ENCODE peak calls at places on chromosome X, in six cellular contexts. I is sigmoid colon, Z is adrenal gland, A is testis, G is suprapubic skin, E is right lobe of liver. M is an unnamed sample.

GRCh38 chrX:112470551-112470950 is 209.2 kb downstream of the LHFPL1 start:
- DNase-seq in E (no peak), I (no peak), A (no peak), Z (no peak), G (no peak), M (no peak)

GRCh38 chrX:51459125-51459524 is 37.3 kb downstream of the NUDT11 start:
- DNase-seq in I (no peak), E (no peak), G (no peak), A (peak), Z (peak), M (no peak)

GRCh38 chrX:40056420-40056819 is 41.3 kb downstream of the BCOR start:
- DNase-seq in G (no peak), Z (peak), I (no peak), A (no peak), E (no peak), M (no peak)

GRCh38 chrX:96722793-96723192 is 38.2 kb downstream of the DIAPH2 start:
- DNase-seq in I (no peak), G (no peak), E (no peak), Z (no peak), A (no peak), M (no peak)

GRCh38 chrX:154437971-154438893 is 1.3 kb downstream of the GDI1 start:
- DNase-seq in A (no peak), E (no peak), G (no peak), I (no peak), Z (no peak), M (no peak)

GRCh38 chrX:106302304-106302703 is 134.2 kb downstream of the PWWP3B start:
- DNase-seq in G (no peak), I (no peak), Z (no peak), A (no peak), E (no peak), M (no peak)

GRCh38 chrX:140057001-140057411 is 91.7 kb upstream of the CXorf66 start:
- DNase-seq in I (peak), A (peak), Z (peak), G (peak), E (peak), M (peak)

GRCh38 chrX:70088281-70088680 is 26.0 kb downstream of the OTUD6A start:
- DNase-seq in I (no peak), Z (no peak), E (no peak), G (no peak), A (no peak), M (no peak)

GRCh38 chrX:155148724-155149537 is 67.3 kb upstream of the VBP1 start:
- DNase-seq in G (no peak), I (no peak), Z (peak), A (peak), E (peak), M (no peak)

GRCh38 chrX:135910251-135910650 is 16.7 kb downstream of the SAGE1 start:
- DNase-seq in E (no peak), A (no peak), G (no peak), Z (no peak), I (no peak), M (no peak)

GRCh38 chrX:106588801-106589200 is 23.0 kb upstream of the RADX start:
- DNase-seq in Z (no peak), A (no peak), G (no peak), I (no peak), E (no peak), M (no peak)

GRCh38 chrX:39162322-39162721 is 361.1 kb downstream of the MID1IP1 start:
- DNase-seq in I (no peak), E (no peak), A (peak), Z (peak), G (no peak), M (no peak)

GRCh38 chrX:110472265-110472664 is 113.6 kb downstream of the RTL9 start:
- DNase-seq in E (no peak), I (no peak), A (no peak), Z (no peak), G (no peak), M (no peak)

GRCh38 chrX:39730671-39731389 is 366.9 kb downstream of the BCOR start:
- DNase-seq in Z (peak), E (peak), G (peak), I (peak), A (peak), M (peak)

GRCh38 chrX:68832101-68832416 is 3.2 kb downstream of the EFNB1 start:
- DNase-seq in A (peak), I (peak), G (peak), Z (peak), E (no peak), M (no peak)

DNA sequence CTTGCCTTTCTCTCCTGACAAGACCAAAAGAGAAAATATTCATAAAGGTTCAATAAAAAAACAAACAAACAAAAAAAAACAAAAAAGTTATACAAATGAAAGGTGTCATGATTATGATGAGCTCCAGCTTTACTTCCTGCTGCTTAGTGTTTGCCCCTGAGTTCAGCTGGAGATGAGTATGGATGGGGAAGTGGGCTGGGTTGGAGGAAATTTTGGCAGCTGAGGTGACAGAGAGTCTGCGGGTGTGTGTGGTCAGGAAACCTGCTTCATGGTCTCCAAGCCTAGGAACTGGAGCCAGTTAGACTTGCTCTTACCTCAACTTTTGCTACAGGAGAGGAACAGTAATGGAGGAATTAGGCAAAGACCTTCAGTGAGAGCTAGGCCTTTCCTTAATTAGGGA is 4.3 kb upstream of the CYSLTR1 start:
- DNase-seq in E (no peak), Z (no peak), G (no peak), A (no peak), I (no peak), M (no peak)
- TF ChIP-seq POLR2A in E (no peak), Z (no peak), G (no peak), A (no peak), I (no peak), M (no peak)

GRCh38 chrX:118657413-118657812 is 70.0 kb upstream of the IL13RA1 start:
- DNase-seq in A (no peak), I (no peak), G (no peak), E (no peak), Z (no peak), M (no peak)
- TF ChIP-seq POLR2A in A (no peak), I (no peak), G (no peak), E (no peak), Z (no peak), M (no peak)

GRCh38 chrX:149939271-149940014 is 1.2 kb upstream of the EOLA2 start:
- DNase-seq in E (peak), A (peak), Z (peak), I (peak), G (peak), M (peak)
- TF ChIP-seq POLR2A in E (no peak), A (no peak), Z (peak), I (no peak), G (no peak), M (no peak)

DNA sequence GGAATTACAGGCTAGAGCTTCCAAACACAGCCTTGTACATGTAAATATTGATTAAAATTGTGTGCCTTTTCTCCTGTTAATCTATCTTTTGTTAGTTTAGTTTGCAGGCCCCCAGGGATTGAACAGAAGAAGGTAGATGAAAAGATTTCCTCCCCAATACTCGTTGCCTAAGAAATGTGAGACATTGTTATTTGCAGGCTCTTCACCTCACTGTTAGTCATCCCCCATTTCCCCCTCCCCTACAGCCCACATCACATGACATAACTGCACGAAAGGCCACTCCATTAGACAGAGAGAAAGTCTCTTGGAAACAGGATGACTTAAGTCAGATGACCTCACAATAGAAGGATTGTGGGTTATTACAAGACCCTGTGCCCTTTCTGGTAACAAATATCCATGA is 13.3 kb upstream of the MID1 start:
- DNase-seq in A (no peak), I (peak), G (no peak), Z (peak), E (no peak), M (no peak)
- TF ChIP-seq POLR2A in A (no peak), I (no peak), G (no peak), Z (no peak), E (no peak), M (no peak)

M was measured in H54.